ENCODE peak calls at places on chromosomes 2 and 18, in ten cellular contexts. A, R, Q, V, F, S, K, N, H and G are unnamed samples.

GRCh38 chr2:185372188-185372587 is 366.4 kb upstream of the FSIP2 start:
- DNase-seq in A (no peak), F (no peak), R (no peak), N (no peak), Q (no peak), S (no peak), V (no peak), K (peak), H (peak), G (no peak)

GRCh38 chr18:136433-136832 is 21.9 kb upstream of the USP14 start:
- DNase-seq in V (no peak), R (no peak), F (no peak), A (no peak), K (no peak), N (peak), Q (no peak), S (no peak), H (no peak), G (no peak)

GRCh38 chr2:190964170-190964795 is 49.7 kb downstream of the STAT1 start:
- DNase-seq in K (no peak), V (no peak), Q (no peak), F (no peak), A (no peak), S (no peak), H (no peak), R (no peak), N (peak), G (no peak)

GRCh38 chr18:23131693-23132319 is 3.5 kb upstream of the CABLES1 start:
- DNase-seq in F (peak), V (peak), S (peak), N (peak), A (peak), H (peak), R (no peak), Q (peak), K (peak), G (peak)

GRCh38 chr18:58180738-58181353 is 136.8 kb downstream of the NEDD4L start:
- DNase-seq in N (peak), V (peak), F (peak), A (peak), S (peak), H (no peak), K (peak), R (no peak), Q (peak), G (peak)

GRCh38 chr2:234146087-234146826 is 95.8 kb downstream of the SPP2 start:
- DNase-seq in K (peak), S (peak), F (no peak), R (peak), Q (no peak), H (peak), N (no peak), A (no peak), V (peak), G (no peak)

GRCh38 chr18:45745817-45746461 is 22.0 kb downstream of the SLC14A1 start:
- DNase-seq in N (no peak), K (no peak), V (no peak), Q (peak), A (no peak), S (no peak), F (no peak), H (no peak), R (no peak), G (no peak)

GRCh38 chr2:53913721-53914120 is 54.0 kb upstream of the GPR75 start:
- DNase-seq in A (peak), N (peak), Q (peak), V (peak), K (peak), H (peak), R (peak), F (no peak), S (peak), G (no peak)

GRCh38 chr18:39698436-39698835 is 2132.8 kb upstream of the CELF4 start:
- DNase-seq in N (no peak), V (no peak), S (no peak), K (peak), R (no peak), A (no peak), F (no peak), H (no peak), Q (no peak), G (no peak)